ENCODE peak calls at places on chromosome 6, in nine cellular contexts. U is cardiac muscle cell, A is Panc1, Q is bronchial epithelial cell, G is Caco-2, Y is fibroblast of pulmonary artery, Z is Peyer's patch, I is astrocyte of the spinal cord, E is NT2/D1. W is an unnamed sample.

GRCh38 chr6:101811108-101811507 is 417.6 kb downstream of the GRIK2 start:
- DNase-seq in U (no peak), A (no peak), Q (no peak), G (no peak), Y (no peak), Z (no peak), I (no peak), E (no peak), W (no peak)

GRCh38 chr6:169971951-169972651 is 220.7 kb downstream of the ERMARD start:
- DNase-seq in U (no peak), A (no peak), Q (no peak), G (no peak), Y (no peak), Z (peak; percentile 41), I (no peak), E (no peak), W (no peak)

GRCh38 chr6:85795966-85796365 is 153.3 kb upstream of the SYNCRIP start:
- DNase-seq in U (no peak), A (no peak), Q (no peak), G (no peak), Y (no peak), Z (no peak), I (no peak), E (no peak), W (no peak)

GRCh38 chr6:152277826-152278247 is 359.3 kb downstream of the SYNE1 start:
- DNase-seq in U (peak; percentile 77), A (no peak), Q (no peak), G (peak; percentile 54), Y (no peak), Z (peak; percentile 50), I (no peak), E (no peak), W (no peak)

GRCh38 chr6:20467437-20467836 is 65.8 kb downstream of the E2F3 start:
- DNase-seq in U (no peak), A (no peak), Q (no peak), G (no peak), Y (no peak), Z (no peak), I (no peak), E (no peak), W (no peak)

GRCh38 chr6:83998021-83998584 is 35.5 kb upstream of the MRAP2 start:
- DNase-seq in U (no peak), A (no peak), Q (no peak), G (no peak), Y (no peak), Z (no peak), I (no peak), E (no peak), W (no peak)

GRCh38 chr6:105569706-105570105 is 166.8 kb upstream of the PREP start:
- DNase-seq in U (no peak), A (no peak), Q (no peak), G (peak; percentile 72), Y (no peak), Z (no peak), I (no peak), E (no peak), W (no peak)

GRCh38 chr6:144824018-144824417 is 538.9 kb downstream of the UTRN start:
- DNase-seq in U (no peak), A (no peak), Q (no peak), G (no peak), Y (no peak), Z (no peak), I (no peak), E (no peak), W (no peak)

GRCh38 chr6:17392978-17393334 is 439 bp upstream of the CAP2 start:
- DNase-seq in U (no peak), A (no peak), Q (no peak), G (no peak), Y (no peak), Z (no peak), I (no peak), E (no peak), W (no peak)

GRCh38 chr6:17395112-17395511 is 1.7 kb downstream of the CAP2 start:
- DNase-seq in U (no peak), A (no peak), Q (no peak), G (no peak), Y (no peak), Z (no peak), I (no peak), E (no peak), W (no peak)

GRCh38 chr6:17396256-17396655 is 2.9 kb downstream of the CAP2 start:
- DNase-seq in U (no peak), A (no peak), Q (no peak), G (no peak), Y (no peak), Z (no peak), I (no peak), E (no peak), W (no peak)

GRCh38 chr6:17394192-17394611 is 807 bp downstream of the CAP2 start:
- DNase-seq in U (peak; percentile 82), A (no peak), Q (peak; percentile 75), G (peak; percentile 74), Y (peak; percentile 71), Z (peak; percentile 47), I (peak; percentile 74), E (peak; percentile 56), W (peak; percentile 81)

DNA sequence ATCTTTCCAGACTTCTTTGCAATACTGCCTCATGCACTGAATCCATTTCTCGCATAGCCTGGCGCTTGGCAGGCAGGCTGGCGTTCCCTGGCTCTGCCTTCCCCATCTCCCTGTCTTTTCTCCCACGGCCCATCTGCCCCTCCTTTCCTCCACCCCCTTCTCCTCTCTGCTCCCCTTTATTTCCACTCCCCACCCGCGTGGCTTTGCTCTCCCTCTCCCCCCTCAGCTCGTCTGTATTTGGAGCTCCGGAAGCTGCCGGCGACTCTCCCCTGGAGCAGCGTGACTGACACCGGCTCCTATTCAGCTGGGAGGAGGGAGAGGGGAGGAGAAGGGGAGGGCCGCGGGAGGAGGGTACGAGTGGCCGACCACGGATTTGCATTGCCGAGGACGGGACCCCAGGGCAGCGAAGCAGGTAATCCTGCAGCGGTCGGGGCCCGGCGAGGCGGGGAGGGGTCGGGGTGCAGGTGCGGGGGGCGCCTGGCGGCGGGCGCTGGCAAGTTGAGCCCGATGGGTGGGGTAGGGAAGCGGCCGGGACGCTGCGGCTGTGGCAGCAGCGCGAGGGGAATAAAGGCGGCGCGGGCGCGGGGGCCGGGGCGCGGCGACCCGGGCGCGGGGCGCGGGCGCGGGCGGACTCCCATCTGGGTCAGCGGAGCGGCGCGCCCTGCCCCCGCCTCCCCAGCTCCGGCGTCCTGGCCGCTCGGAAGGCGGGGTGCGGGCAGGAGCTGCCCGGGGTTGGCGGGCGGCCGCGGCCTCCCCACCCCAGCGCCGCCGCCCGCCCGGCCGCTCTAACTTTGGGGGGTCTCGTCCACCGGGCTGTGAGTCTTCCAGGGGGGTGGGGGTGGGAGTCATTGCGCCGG is at the start of gene CAP2:
- DNase-seq in U (peak; percentile 89), A (no peak), Q (peak; percentile 41), G (peak; percentile 65), Y (peak; percentile 49), Z (peak; percentile 49), I (peak; percentile 51), E (peak; percentile 60), W (peak; percentile 65)
- H3K4me3 ChIP-seq in U (peak within 1 kb of the TSS; percentile 79), A (peak within 1 kb of the TSS; percentile 70), Q (peak within 1 kb of the TSS; percentile 89), G (peak within 1 kb of the TSS; percentile 89), Y (peak within 1 kb of the TSS; percentile 63), Z (peak within 1 kb of the TSS; percentile 83), I (peak within 1 kb of the TSS; percentile 67), E (peak within 1 kb of the TSS; percentile 52), W (peak within 1 kb of the TSS; percentile 65)

DNA sequence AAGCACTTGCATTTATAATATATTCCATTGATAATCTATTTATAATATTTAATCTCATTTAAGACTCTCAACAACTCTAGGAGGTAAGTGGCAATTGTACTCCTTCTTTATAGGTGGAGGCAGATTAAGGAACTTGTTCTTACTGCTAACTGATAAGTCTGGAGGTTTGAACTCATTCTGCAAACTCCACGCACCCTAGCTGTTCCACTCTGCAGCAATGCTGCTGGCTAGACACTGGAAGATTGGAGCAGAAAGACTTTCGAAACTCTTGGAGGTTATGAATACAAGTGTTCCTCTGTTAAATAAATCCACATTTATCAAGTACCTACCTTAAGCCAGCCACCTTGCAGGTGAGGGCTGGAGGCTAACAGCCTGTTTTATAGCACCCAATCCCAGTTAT is 838 bp upstream of the HDAC2 start:
- DNase-seq in U (peak; percentile 4), A (no peak), Q (peak; percentile 10), G (peak; percentile 12), Y (peak; percentile 28), Z (no peak), I (peak; percentile 17), E (no peak), W (peak; percentile 9)
- H3K4me3 ChIP-seq in U (peak overlapping the region; percentile 96), A (peak overlapping the region; percentile 85), Q (peak overlapping the region; percentile 91), G (peak overlapping the region; percentile 97), Y (peak overlapping the region; percentile 92), Z (peak overlapping the region; percentile 91), I (peak overlapping the region; percentile 94), E (no peak overlapping the region), W (peak overlapping the region; percentile 85)

DNA sequence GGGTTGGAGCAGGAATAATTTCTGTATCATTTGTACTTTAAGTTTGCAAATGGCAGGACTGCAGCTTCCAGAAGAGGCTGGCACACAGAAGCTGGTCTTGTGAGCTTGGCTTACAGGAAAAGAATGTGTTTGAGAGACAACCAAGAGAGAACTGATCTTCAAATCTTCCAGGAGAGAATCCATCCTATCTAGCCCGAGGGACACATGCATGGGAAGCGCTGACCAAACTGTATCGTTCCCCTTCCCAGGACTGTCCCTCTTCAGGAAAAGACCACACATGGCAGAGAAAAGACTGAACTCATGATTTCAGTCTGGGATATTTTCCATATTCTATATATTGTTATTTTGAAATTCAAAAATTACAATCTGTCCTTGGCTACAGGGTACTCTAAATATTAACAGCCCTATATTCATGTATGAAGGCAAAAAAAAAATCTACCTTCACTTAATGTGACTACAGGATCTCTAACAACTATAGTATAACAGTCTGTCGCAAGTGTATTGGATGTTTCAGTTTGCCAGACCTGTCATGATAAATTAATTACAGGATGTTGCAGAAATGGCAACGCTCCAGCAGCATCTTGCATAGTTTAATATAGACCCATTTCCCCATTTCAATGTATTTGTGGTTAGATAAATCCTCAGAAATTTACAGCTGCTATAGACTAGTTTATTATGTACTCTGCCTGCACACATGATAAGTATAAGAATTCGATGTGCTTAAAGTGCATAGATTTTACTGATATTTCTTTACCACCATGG is 99.4 kb downstream of the MYB start:
- DNase-seq in U (no peak), A (no peak), Q (no peak), G (no peak), Y (peak; percentile 71), Z (no peak), I (no peak), E (no peak), W (no peak)
- H3K4me3 ChIP-seq in U (no peak overlapping the region), A (no peak overlapping the region), Q (no peak overlapping the region), G (no peak overlapping the region), Y (no peak overlapping the region), Z (no peak overlapping the region), I (no peak overlapping the region), E (no peak overlapping the region), W (no peak overlapping the region)

DNA sequence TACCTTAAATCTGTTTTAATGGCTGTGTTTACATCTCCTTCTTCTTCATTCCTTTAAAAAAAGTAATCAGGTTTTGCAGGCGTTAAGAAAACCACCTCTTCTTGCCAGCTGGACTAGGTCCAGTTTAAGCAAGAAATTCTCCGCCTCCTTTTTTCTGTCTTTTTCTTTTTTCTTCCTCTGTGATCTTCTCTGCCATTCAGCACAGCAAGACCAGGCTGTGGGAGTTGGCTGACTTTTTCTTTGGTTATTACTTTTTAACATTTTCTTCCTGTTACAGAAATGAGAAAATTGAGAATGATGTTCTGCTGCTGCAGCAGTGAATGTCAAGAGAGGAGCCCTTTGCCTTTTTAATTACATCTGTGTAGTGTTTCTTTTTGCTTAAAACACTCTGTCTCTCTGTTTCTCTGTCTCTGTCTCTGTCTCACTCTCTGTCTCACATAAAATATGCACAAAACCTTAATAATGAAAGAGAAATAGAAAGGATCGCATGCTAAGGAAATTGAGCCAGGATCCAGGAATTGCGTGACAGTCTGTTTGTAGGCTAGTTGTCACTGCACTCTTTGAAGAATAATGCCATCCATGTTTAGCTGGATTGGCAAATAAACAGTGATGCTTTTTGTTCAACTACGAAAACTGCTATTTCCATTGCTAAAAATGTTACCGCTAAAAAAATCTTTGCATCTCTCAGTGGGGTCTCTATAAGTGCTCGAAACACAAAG is 103.1 kb upstream of the SUPT3H start:
- DNase-seq in U (no peak), A (no peak), Q (no peak), G (no peak), Y (no peak), Z (no peak), I (no peak), E (no peak), W (no peak)
- H3K4me3 ChIP-seq in U (no peak overlapping the region), A (no peak overlapping the region), Q (no peak overlapping the region), G (no peak overlapping the region), Y (no peak overlapping the region), Z (no peak overlapping the region), I (no peak overlapping the region), E (no peak overlapping the region), W (no peak overlapping the region)